ENCODE peak calls at places on chromosomes 4 and X, in four cellular contexts. One of them, this sample, is unnamed.

GRCh38 chr4:100742045-100742444 is 224.2 kb upstream of the EMCN start:
- DNase-seq in testis: no peak
- DNase-seq in sigmoid colon: no peak
- DNase-seq in thoracic aorta: no peak
- DNase-seq in this sample: no peak

GRCh38 chr4:151325320-151326246 is at the start of gene SH3D19:
- DNase-seq in sigmoid colon: peak; percentile 89
- DNase-seq in testis: peak; percentile 82
- DNase-seq in thoracic aorta: no peak
- DNase-seq in this sample: peak; percentile 80

GRCh38 chr4:7573692-7574091 is 139.0 kb upstream of the PSAPL1 start:
- DNase-seq in sigmoid colon: no peak
- DNase-seq in thoracic aorta: no peak
- DNase-seq in testis: no peak
- DNase-seq in this sample: no peak

GRCh38 chrX:39396358-39396995 is 595.2 kb downstream of the MID1IP1 start:
- DNase-seq in testis: no peak
- DNase-seq in sigmoid colon: no peak
- DNase-seq in thoracic aorta: no peak
- DNase-seq in this sample: no peak

GRCh38 chr4:156598138-156598681 is 373.4 kb downstream of the PDGFC start:
- DNase-seq in thoracic aorta: no peak
- DNase-seq in sigmoid colon: no peak
- DNase-seq in testis: no peak
- DNase-seq in this sample: no peak

GRCh38 chrX:15497865-15498264 is 2.7 kb upstream of the BMX start:
- DNase-seq in thoracic aorta: no peak
- DNase-seq in sigmoid colon: no peak
- DNase-seq in testis: peak; percentile 50
- DNase-seq in this sample: peak; percentile 46

GRCh38 chr4:140256335-140256734 is 102.4 kb upstream of the MAML3 start:
- DNase-seq in testis: no peak
- DNase-seq in thoracic aorta: no peak
- DNase-seq in sigmoid colon: no peak
- DNase-seq in this sample: no peak

GRCh38 chrX:50903387-50904027 is 7.0 kb upstream of the BMP15 start:
- DNase-seq in sigmoid colon: no peak
- DNase-seq in testis: peak; percentile 24
- DNase-seq in thoracic aorta: no peak
- DNase-seq in this sample: peak; percentile 44

GRCh38 chr4:36426741-36427140 is 145.3 kb downstream of the DTHD1 start:
- DNase-seq in testis: no peak
- DNase-seq in thoracic aorta: no peak
- DNase-seq in sigmoid colon: no peak
- DNase-seq in this sample: no peak

GRCh38 chr4:138512766-138513165 is 270.6 kb upstream of the SLC7A11 start:
- DNase-seq in thoracic aorta: no peak
- DNase-seq in testis: no peak
- DNase-seq in sigmoid colon: no peak
- DNase-seq in this sample: no peak

GRCh38 chr4:184805462-184806245 is 20.1 kb downstream of the ACSL1 start:
- DNase-seq in sigmoid colon: no peak
- DNase-seq in thoracic aorta: no peak
- DNase-seq in testis: no peak
- DNase-seq in this sample: peak; percentile 86

GRCh38 chr4:83212041-83212851 is 72.4 kb downstream of the COQ2 start:
- DNase-seq in testis: no peak
- DNase-seq in thoracic aorta: no peak
- DNase-seq in sigmoid colon: no peak
- DNase-seq in this sample: peak; percentile 17

GRCh38 chrX:106612403-106612789 is 618 bp downstream of the RADX start:
- DNase-seq in testis: no peak
- DNase-seq in sigmoid colon: no peak
- DNase-seq in thoracic aorta: no peak
- DNase-seq in this sample: no peak

GRCh38 chrX:100819837-100820666 is at the start of gene CSTF2:
- DNase-seq in testis: peak; percentile 90
- DNase-seq in thoracic aorta: peak; percentile 6
- DNase-seq in sigmoid colon: peak; percentile 88
- DNase-seq in this sample: peak; percentile 73

DNA sequence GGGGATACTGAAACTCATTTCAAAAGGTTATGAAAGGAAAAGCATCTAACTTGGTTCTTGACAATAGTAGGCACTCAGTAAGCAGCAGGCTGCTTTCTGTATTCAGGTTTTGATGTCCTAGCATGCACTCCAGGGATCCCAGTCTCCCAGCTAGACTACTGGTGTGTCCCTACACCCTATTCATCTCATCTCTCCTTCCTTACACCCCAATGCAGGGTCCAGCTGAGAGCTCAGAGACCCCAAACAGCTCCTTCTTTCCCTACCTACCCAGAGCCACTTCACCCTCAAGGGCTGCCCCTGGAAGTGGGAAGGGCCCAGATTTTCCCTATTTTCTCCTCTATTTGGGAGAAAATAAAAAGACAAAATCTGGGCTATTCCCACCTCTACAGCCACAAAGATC is 1.6 kb upstream of the EFNB1 start:
- DNase-seq in thoracic aorta: no peak
- DNase-seq in testis: no peak
- DNase-seq in sigmoid colon: peak; percentile 46
- DNase-seq in this sample: no peak
- TF ChIP-seq CTCF in thoracic aorta: no peak
- TF ChIP-seq CTCF in testis: no peak
- TF ChIP-seq CTCF in sigmoid colon: no peak
- TF ChIP-seq CTCF in this sample: no peak

DNA sequence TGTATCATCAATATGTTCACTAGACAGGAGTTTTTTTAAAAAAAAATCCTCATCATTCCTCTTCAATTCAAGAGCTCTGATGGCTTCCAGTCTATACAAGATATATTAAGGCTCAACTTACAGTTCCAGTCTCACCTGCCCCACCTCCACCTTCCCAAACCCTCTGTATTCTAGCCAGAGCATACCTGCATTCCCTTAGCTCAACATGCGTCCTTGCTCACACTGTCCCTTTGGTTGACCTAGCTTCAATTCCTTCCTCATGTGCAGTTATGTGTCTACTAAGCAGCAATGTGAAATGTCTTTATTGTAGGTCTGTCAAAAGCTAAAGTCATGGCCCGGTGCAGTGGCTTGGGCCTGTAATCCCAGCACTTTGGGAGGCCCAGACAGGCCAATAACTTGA is 10.8 kb downstream of the DHX15 start:
- DNase-seq in thoracic aorta: no peak
- DNase-seq in testis: no peak
- DNase-seq in sigmoid colon: no peak
- DNase-seq in this sample: no peak
- H3K4me1 ChIP-seq in thoracic aorta: peaks cover 52% of the 10 kb centered on the region
- H3K4me1 ChIP-seq in testis: no peaks in the 10 kb centered on the region
- H3K4me1 ChIP-seq in sigmoid colon: peaks cover 44% of the 10 kb centered on the region
- H3K4me1 ChIP-seq in this sample: peaks cover 44% of the 10 kb centered on the region

DNA sequence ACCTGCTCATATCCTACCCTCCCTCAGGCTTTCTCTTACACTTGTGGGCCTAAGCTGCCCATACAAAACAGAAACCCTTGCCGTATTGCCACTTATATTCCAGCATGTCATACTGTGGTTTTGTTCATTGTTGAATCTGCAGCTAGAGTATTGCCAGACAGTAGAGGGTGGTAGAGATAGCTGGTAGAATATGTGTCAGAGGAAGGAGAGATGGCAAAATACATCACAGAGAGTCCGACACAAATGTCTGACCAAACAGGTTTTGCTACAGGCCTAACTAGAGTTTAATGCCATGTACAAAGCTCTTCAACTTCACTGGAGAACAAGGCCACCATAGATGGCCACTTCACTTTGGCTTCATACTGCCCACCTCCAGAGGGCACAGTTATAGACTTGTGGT is 160.1 kb downstream of the EFHC2 start:
- DNase-seq in testis: no peak
- DNase-seq in sigmoid colon: no peak
- DNase-seq in thoracic aorta: no peak
- DNase-seq in this sample: no peak
- TF ChIP-seq CTCF in testis: no peak
- TF ChIP-seq CTCF in sigmoid colon: no peak
- TF ChIP-seq CTCF in thoracic aorta: no peak
- TF ChIP-seq CTCF in this sample: peak; percentile 14

GRCh38 chr4:86940176-86940575 is 5.4 kb downstream of the AFF1 start:
- DNase-seq in testis: no peak
- DNase-seq in sigmoid colon: no peak
- DNase-seq in thoracic aorta: no peak
- DNase-seq in this sample: no peak
- H3K4me1 ChIP-seq in testis: peaks cover 8% of the 10 kb centered on the region
- H3K4me1 ChIP-seq in sigmoid colon: peaks cover 31% of the 10 kb centered on the region
- H3K4me1 ChIP-seq in thoracic aorta: peaks cover 61% of the 10 kb centered on the region
- H3K4me1 ChIP-seq in this sample: peaks cover 84% of the 10 kb centered on the region

DNA sequence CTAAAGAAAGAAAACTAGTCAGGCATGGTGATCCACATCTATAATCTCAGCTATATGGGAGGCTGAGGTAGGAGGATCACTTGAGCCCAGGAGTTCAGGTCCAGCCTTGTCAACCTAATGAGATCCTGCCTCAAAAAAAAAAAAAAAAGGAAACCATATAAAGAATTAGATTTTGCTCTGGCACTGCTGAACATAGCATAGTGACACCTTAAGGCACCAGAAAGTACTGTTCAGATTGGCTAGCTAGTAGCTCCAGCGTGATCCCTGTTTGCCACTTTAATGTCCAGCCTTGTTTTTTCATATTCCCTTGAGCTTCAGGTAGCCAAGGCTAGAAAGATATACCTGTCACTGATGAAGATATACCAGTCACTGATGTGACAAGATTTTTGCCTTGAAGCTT is 34.1 kb downstream of the EXOC1 start:
- DNase-seq in thoracic aorta: no peak
- DNase-seq in testis: no peak
- DNase-seq in sigmoid colon: no peak
- DNase-seq in this sample: no peak
- TF ChIP-seq CTCF in thoracic aorta: no peak
- TF ChIP-seq CTCF in testis: no peak
- TF ChIP-seq CTCF in sigmoid colon: no peak
- TF ChIP-seq CTCF in this sample: no peak

GRCh38 chrX:154728791-154729190 is 22.1 kb downstream of the GAB3 start:
- DNase-seq in sigmoid colon: no peak
- DNase-seq in testis: no peak
- DNase-seq in thoracic aorta: no peak
- DNase-seq in this sample: no peak

GRCh38 chrX:154729439-154729838 is 21.4 kb downstream of the GAB3 start:
- DNase-seq in thoracic aorta: no peak
- DNase-seq in testis: no peak
- DNase-seq in sigmoid colon: no peak
- DNase-seq in this sample: no peak

GRCh38 chrX:154730271-154730883 is 20.5 kb downstream of the GAB3 start:
- DNase-seq in testis: no peak
- DNase-seq in thoracic aorta: no peak
- DNase-seq in sigmoid colon: no peak
- DNase-seq in this sample: peak; percentile 14

GRCh38 chrX:154724999-154725756 is 25.7 kb downstream of the GAB3 start:
- DNase-seq in testis: no peak
- DNase-seq in thoracic aorta: no peak
- DNase-seq in sigmoid colon: no peak
- DNase-seq in this sample: no peak

DNA sequence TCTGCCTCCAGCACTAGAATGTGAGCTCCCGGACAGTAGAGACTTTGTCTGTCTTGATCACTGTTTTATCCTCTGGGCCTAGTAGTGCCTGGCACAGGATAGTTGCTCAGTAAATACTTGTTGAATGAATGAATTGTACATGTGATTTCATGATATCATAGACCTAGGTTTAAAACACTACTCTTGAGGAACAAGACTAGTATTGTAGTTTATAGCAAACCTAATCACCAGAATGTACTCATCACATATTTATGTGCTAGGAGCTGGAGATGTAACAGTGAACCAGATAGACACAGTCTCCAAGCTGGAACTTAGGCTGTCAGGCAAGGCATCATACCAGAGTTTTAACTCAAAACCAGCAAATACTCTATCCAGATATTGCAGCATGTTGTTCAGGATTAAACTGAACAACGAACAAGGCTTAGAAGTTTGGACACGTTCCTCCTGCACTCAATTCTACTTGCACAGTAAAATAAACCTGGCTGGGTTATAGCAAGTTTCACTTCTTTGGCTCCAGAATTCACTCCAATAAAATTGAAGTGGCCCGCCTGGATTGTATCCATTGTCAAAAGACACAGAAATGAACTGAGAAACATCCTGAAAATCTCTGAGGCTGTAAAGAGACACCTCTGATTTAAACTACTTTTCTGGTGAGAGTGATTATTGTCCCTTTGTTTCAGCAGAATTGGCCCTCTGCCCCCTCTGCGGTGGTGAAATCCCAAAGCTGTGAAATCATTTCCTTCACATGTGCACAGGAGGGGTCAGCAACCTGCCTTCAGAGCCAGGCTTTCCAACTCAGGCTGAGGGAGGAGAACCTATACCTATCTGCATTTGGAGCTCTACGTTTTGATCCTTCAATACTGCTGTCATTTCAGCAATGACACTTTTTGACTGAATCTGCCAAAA is 23.2 kb downstream of the GAB3 start:
- DNase-seq in thoracic aorta: no peak
- DNase-seq in sigmoid colon: peak; percentile 88
- DNase-seq in testis: peak; percentile 31
- DNase-seq in this sample: peak; percentile 55
- H3K4me1 ChIP-seq in thoracic aorta: peaks cover 78% of the 10 kb centered on the region
- H3K4me1 ChIP-seq in sigmoid colon: peaks cover 56% of the 10 kb centered on the region
- H3K4me1 ChIP-seq in testis: peaks cover 12% of the 10 kb centered on the region
- H3K4me1 ChIP-seq in this sample: peaks cover 27% of the 10 kb centered on the region

GRCh38 chrX:45818913-45819312 is 618.2 kb upstream of the DIPK2B start:
- DNase-seq in thoracic aorta: no peak
- DNase-seq in testis: no peak
- DNase-seq in sigmoid colon: no peak
- DNase-seq in this sample: no peak

GRCh38 chrX:45830343-45830742 is 629.7 kb upstream of the DIPK2B start:
- DNase-seq in sigmoid colon: no peak
- DNase-seq in testis: no peak
- DNase-seq in thoracic aorta: no peak
- DNase-seq in this sample: no peak

GRCh38 chrX:45822124-45822523 is 621.4 kb upstream of the DIPK2B start:
- DNase-seq in testis: no peak
- DNase-seq in thoracic aorta: no peak
- DNase-seq in sigmoid colon: no peak
- DNase-seq in this sample: no peak

GRCh38 chrX:45824471-45824870 is 623.8 kb upstream of the DIPK2B start:
- DNase-seq in sigmoid colon: no peak
- DNase-seq in testis: no peak
- DNase-seq in thoracic aorta: peak; percentile 53
- DNase-seq in this sample: peak; percentile 17
- TF ChIP-seq CTCF in sigmoid colon: no peak
- TF ChIP-seq CTCF in testis: no peak
- TF ChIP-seq CTCF in thoracic aorta: peak; percentile 52
- TF ChIP-seq CTCF in this sample: no peak

DNA sequence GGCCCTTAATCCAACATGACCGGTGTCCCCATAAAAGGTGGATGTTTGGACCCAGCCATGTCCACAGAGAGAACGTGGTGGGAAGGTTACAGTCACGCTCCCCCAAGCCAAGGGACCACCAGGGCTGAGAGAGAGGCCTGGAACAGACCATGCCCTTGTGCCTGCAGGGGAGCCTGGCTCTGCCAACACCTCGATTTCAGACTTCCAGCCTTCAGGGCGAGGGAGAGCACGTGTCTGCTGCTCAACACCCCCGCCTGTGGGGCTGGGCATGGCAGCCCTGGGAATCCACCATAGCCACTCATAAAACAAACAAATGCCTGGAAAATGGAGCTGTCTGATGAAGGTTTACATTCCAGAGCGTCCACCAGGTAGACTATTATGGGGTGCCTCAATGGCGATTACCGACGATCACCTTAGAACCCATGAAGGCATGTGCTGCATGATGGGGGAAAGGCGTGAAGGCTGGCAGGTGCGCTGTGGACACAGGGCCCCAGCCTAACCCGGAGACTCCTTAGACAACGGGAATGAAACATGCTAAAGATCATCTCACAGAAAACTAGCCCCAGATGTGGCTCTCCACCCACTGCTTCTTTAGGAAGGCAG is 42.3 kb upstream of the HMX1 start:
- DNase-seq in sigmoid colon: peak; percentile 33
- DNase-seq in thoracic aorta: no peak
- DNase-seq in testis: no peak
- DNase-seq in this sample: no peak
- H3K4me1 ChIP-seq in sigmoid colon: no peaks in the 10 kb centered on the region
- H3K4me1 ChIP-seq in thoracic aorta: no peaks in the 10 kb centered on the region
- H3K4me1 ChIP-seq in testis: no peaks in the 10 kb centered on the region
- H3K4me1 ChIP-seq in this sample: no peaks in the 10 kb centered on the region

This sample was measured in body of pancreas.